ENCODE peak calls at places on chromosomes 12 and 14, in seven cellular contexts. One of them, this sample, is unnamed.

GRCh38 chr14:103105580-103106168 is 11.1 kb downstream of the EXOC3L4 start:
- DNase-seq in HS-27A: no peak
- DNase-seq in fibroblast of gingiva: no peak
- DNase-seq in HS-5: no peak
- DNase-seq in activated T-cell treated with anti-CD3 and anti-CD28 coated beads, Interleukin-2, amount 50 U/mL, for 4 hours: no peak
- DNase-seq in left ventricle myocardium inferior: no peak
- DNase-seq in mucosa of gallbladder: no peak
- DNase-seq in this sample: no peak

GRCh38 chr12:45122776-45123380 is 72.0 kb upstream of the DBX2 start:
- DNase-seq in HS-27A: no peak
- DNase-seq in fibroblast of gingiva: peak
- DNase-seq in HS-5: peak
- DNase-seq in activated T-cell treated with anti-CD3 and anti-CD28 coated beads, Interleukin-2, amount 50 U/mL, for 4 hours: no peak
- DNase-seq in left ventricle myocardium inferior: no peak
- DNase-seq in mucosa of gallbladder: no peak
- DNase-seq in this sample: no peak

GRCh38 chr14:95304342-95304741 is 15.4 kb downstream of the CLMN start:
- DNase-seq in HS-27A: no peak
- DNase-seq in fibroblast of gingiva: no peak
- DNase-seq in HS-5: no peak
- DNase-seq in activated T-cell treated with anti-CD3 and anti-CD28 coated beads, Interleukin-2, amount 50 U/mL, for 4 hours: no peak
- DNase-seq in left ventricle myocardium inferior: no peak
- DNase-seq in mucosa of gallbladder: no peak
- DNase-seq in this sample: no peak

GRCh38 chr12:2617365-2617764 is 177.4 kb upstream of the FKBP4 start:
- DNase-seq in HS-27A: no peak
- DNase-seq in fibroblast of gingiva: no peak
- DNase-seq in HS-5: no peak
- DNase-seq in activated T-cell treated with anti-CD3 and anti-CD28 coated beads, Interleukin-2, amount 50 U/mL, for 4 hours: no peak
- DNase-seq in left ventricle myocardium inferior: no peak
- DNase-seq in mucosa of gallbladder: no peak
- DNase-seq in this sample: no peak

GRCh38 chr12:62481843-62482540 is 15.4 kb downstream of the MON2 start:
- DNase-seq in HS-27A: no peak
- DNase-seq in fibroblast of gingiva: peak
- DNase-seq in HS-5: no peak
- DNase-seq in activated T-cell treated with anti-CD3 and anti-CD28 coated beads, Interleukin-2, amount 50 U/mL, for 4 hours: no peak
- DNase-seq in left ventricle myocardium inferior: no peak
- DNase-seq in mucosa of gallbladder: no peak
- DNase-seq in this sample: no peak

GRCh38 chr12:130920711-130921381 is 32.9 kb upstream of the ADGRD1 start:
- DNase-seq in HS-27A: no peak
- DNase-seq in fibroblast of gingiva: peak
- DNase-seq in HS-5: peak
- DNase-seq in activated T-cell treated with anti-CD3 and anti-CD28 coated beads, Interleukin-2, amount 50 U/mL, for 4 hours: no peak
- DNase-seq in left ventricle myocardium inferior: peak
- DNase-seq in mucosa of gallbladder: peak
- DNase-seq in this sample: no peak

GRCh38 chr12:94571556-94571955 is 78.8 kb downstream of the TMCC3 start:
- DNase-seq in HS-27A: peak
- DNase-seq in fibroblast of gingiva: peak
- DNase-seq in HS-5: peak
- DNase-seq in activated T-cell treated with anti-CD3 and anti-CD28 coated beads, Interleukin-2, amount 50 U/mL, for 4 hours: no peak
- DNase-seq in left ventricle myocardium inferior: no peak
- DNase-seq in mucosa of gallbladder: peak
- DNase-seq in this sample: no peak

GRCh38 chr14:103518416-103519042 is 4.1 kb downstream of the CKB start:
- DNase-seq in HS-27A: no peak
- DNase-seq in fibroblast of gingiva: no peak
- DNase-seq in HS-5: no peak
- DNase-seq in activated T-cell treated with anti-CD3 and anti-CD28 coated beads, Interleukin-2, amount 50 U/mL, for 4 hours: peak
- DNase-seq in left ventricle myocardium inferior: peak
- DNase-seq in mucosa of gallbladder: peak
- DNase-seq in this sample: peak

GRCh38 chr14:53306926-53307325 is 153.8 kb upstream of the DDHD1 start:
- DNase-seq in HS-27A: no peak
- DNase-seq in fibroblast of gingiva: no peak
- DNase-seq in HS-5: no peak
- DNase-seq in activated T-cell treated with anti-CD3 and anti-CD28 coated beads, Interleukin-2, amount 50 U/mL, for 4 hours: no peak
- DNase-seq in left ventricle myocardium inferior: no peak
- DNase-seq in mucosa of gallbladder: no peak
- DNase-seq in this sample: no peak

GRCh38 chr14:50744242-50744641 is 76.1 kb upstream of the SAV1 start:
- DNase-seq in HS-27A: no peak
- DNase-seq in fibroblast of gingiva: no peak
- DNase-seq in HS-5: no peak
- DNase-seq in activated T-cell treated with anti-CD3 and anti-CD28 coated beads, Interleukin-2, amount 50 U/mL, for 4 hours: no peak
- DNase-seq in left ventricle myocardium inferior: no peak
- DNase-seq in mucosa of gallbladder: no peak
- DNase-seq in this sample: no peak

GRCh38 chr12:79407671-79408622 is 282.8 kb downstream of the PAWR start:
- DNase-seq in HS-27A: peak
- DNase-seq in fibroblast of gingiva: peak
- DNase-seq in HS-5: peak
- DNase-seq in activated T-cell treated with anti-CD3 and anti-CD28 coated beads, Interleukin-2, amount 50 U/mL, for 4 hours: no peak
- DNase-seq in left ventricle myocardium inferior: peak
- DNase-seq in mucosa of gallbladder: peak
- DNase-seq in this sample: no peak

GRCh38 chr12:46492471-46493351 is 120.1 kb upstream of the SLC38A2 start:
- DNase-seq in HS-27A: peak
- DNase-seq in fibroblast of gingiva: peak
- DNase-seq in HS-5: peak
- DNase-seq in activated T-cell treated with anti-CD3 and anti-CD28 coated beads, Interleukin-2, amount 50 U/mL, for 4 hours: no peak
- DNase-seq in left ventricle myocardium inferior: no peak
- DNase-seq in mucosa of gallbladder: peak
- DNase-seq in this sample: no peak

GRCh38 chr14:99684356-99684952 is 356 bp downstream of the CYP46A1 start:
- DNase-seq in HS-27A: no peak
- DNase-seq in fibroblast of gingiva: no peak
- DNase-seq in HS-5: no peak
- DNase-seq in activated T-cell treated with anti-CD3 and anti-CD28 coated beads, Interleukin-2, amount 50 U/mL, for 4 hours: no peak
- DNase-seq in left ventricle myocardium inferior: no peak
- DNase-seq in mucosa of gallbladder: no peak
- DNase-seq in this sample: no peak

GRCh38 chr12:127550271-127550670 is 716.7 kb upstream of the TMEM132C start:
- DNase-seq in HS-27A: no peak
- DNase-seq in fibroblast of gingiva: no peak
- DNase-seq in HS-5: peak
- DNase-seq in activated T-cell treated with anti-CD3 and anti-CD28 coated beads, Interleukin-2, amount 50 U/mL, for 4 hours: no peak
- DNase-seq in left ventricle myocardium inferior: no peak
- DNase-seq in mucosa of gallbladder: no peak
- DNase-seq in this sample: no peak